ENCODE peak calls at places on chromosome 18, in ten cellular contexts. X is body of pancreas, F is heart left ventricle, N is mammary epithelial cell, B is SJSA1, C is Karpas-422, T is mesendoderm, Z is keratinocyte, M is adrenal gland, G is RWPE1. U is an unnamed sample.

GRCh38 chr18:21398121-21398520 is 156.1 kb downstream of the GREB1L start:
- DNase-seq in Z (no peak), C (no peak), T (peak), F (no peak), X (no peak), N (no peak), G (no peak), B (no peak), M (no peak), U (no peak)

GRCh38 chr18:28043631-28044030 is 133.3 kb downstream of the CDH2 start:
- DNase-seq in M (no peak), C (no peak), F (no peak), B (no peak), T (no peak), X (no peak), Z (no peak), N (no peak), G (no peak), U (no peak)

GRCh38 chr18:46915800-46916550 is 1.3 kb downstream of the PIAS2 start:
- DNase-seq in M (no peak), T (no peak), N (no peak), C (no peak), Z (no peak), F (no peak), G (no peak), B (no peak), X (no peak), U (no peak)

GRCh38 chr18:55585586-55586521 is 2.1 kb downstream of the TCF4 start:
- DNase-seq in B (no peak), N (no peak), M (no peak), G (no peak), X (no peak), F (peak), T (peak), Z (no peak), C (peak), U (peak)

GRCh38 chr18:7766383-7766782 is 199.3 kb downstream of the PTPRM start:
- DNase-seq in N (no peak), G (no peak), B (no peak), Z (no peak), C (no peak), M (no peak), X (no peak), T (no peak), F (no peak), U (no peak)

GRCh38 chr18:13180614-13181375 is 37.8 kb upstream of the LDLRAD4 start:
- DNase-seq in B (no peak), Z (no peak), F (no peak), N (no peak), C (no peak), M (no peak), G (no peak), X (no peak), T (peak), U (no peak)

GRCh38 chr18:56066524-56067215 is 478.7 kb upstream of the TCF4 start:
- DNase-seq in C (no peak), Z (no peak), M (no peak), B (no peak), X (no peak), G (no peak), T (no peak), F (no peak), N (no peak), U (no peak)

GRCh38 chr18:36579311-36579710 is 249.5 kb downstream of the TPGS2 start:
- DNase-seq in C (no peak), N (no peak), Z (no peak), M (no peak), G (no peak), B (no peak), T (no peak), F (no peak), X (no peak), U (no peak)

GRCh38 chr18:65754121-65754520 is 3.3 kb downstream of the CDH7 start:
- DNase-seq in T (peak), B (no peak), Z (no peak), F (no peak), N (no peak), G (no peak), M (no peak), C (no peak), X (no peak), U (no peak)

GRCh38 chr18:25164837-25165791 is 186.9 kb downstream of the ZNF521 start:
- DNase-seq in G (no peak), F (peak), C (no peak), B (no peak), T (no peak), M (no peak), N (peak), X (no peak), Z (no peak), U (no peak)

GRCh38 chr18:31723998-31724711 is 36.5 kb downstream of the SLC25A52 start:
- DNase-seq in G (no peak), T (no peak), C (no peak), M (peak), X (peak), B (no peak), N (no peak), F (peak), Z (no peak), U (peak)

GRCh38 chr18:34543940-34544339 is 166.2 kb upstream of the DTNA start:
- DNase-seq in F (no peak), N (no peak), T (no peak), C (no peak), G (no peak), B (no peak), M (no peak), X (no peak), Z (no peak), U (no peak)

GRCh38 chr18:65725421-65726050 is 25.3 kb upstream of the CDH7 start:
- DNase-seq in Z (no peak), T (peak), G (no peak), F (no peak), X (peak), M (peak), C (no peak), N (no peak), B (no peak), U (peak)

GRCh38 chr18:73777356-73778051 is 370.1 kb downstream of the FBXO15 start:
- DNase-seq in F (no peak), M (no peak), Z (no peak), N (peak), C (no peak), G (no peak), X (no peak), B (no peak), T (no peak), U (no peak)

GRCh38 chr18:5417342-5417741 is 121.8 kb upstream of the ZBTB14 start:
- DNase-seq in F (no peak), G (no peak), M (peak), X (peak), T (no peak), C (no peak), B (no peak), Z (no peak), N (no peak), U (peak)

GRCh38 chr18:32324173-32324572 is 134.3 kb downstream of the MEP1B start:
- DNase-seq in X (no peak), C (no peak), T (no peak), B (no peak), M (no peak), N (no peak), F (no peak), Z (no peak), G (no peak), U (no peak)

GRCh38 chr18:3148930-3149535 is 70.7 kb downstream of the MYOM1 start:
- DNase-seq in M (no peak), G (peak), C (no peak), X (no peak), B (no peak), F (no peak), Z (no peak), N (peak), T (no peak), U (no peak)

GRCh38 chr18:45764000-45764686 is 40.2 kb downstream of the SLC14A1 start:
- DNase-seq in C (peak), B (no peak), T (no peak), G (no peak), N (peak), X (no peak), Z (no peak), F (no peak), M (no peak), U (no peak)

GRCh38 chr18:41745166-41746049 is 209.6 kb upstream of the PIK3C3 start:
- DNase-seq in F (peak), C (peak), B (no peak), X (peak), Z (no peak), M (peak), G (peak), T (peak), N (peak), U (peak)

GRCh38 chr18:22467760-22468553 is 50.2 kb upstream of the CTAGE1 start:
- DNase-seq in C (no peak), G (peak), N (peak), B (peak), F (no peak), M (peak), X (no peak), Z (peak), T (no peak), U (no peak)

GRCh38 chr18:75162467-75162866 is 46.5 kb downstream of the PTGR3 start:
- DNase-seq in X (no peak), C (no peak), F (peak), T (no peak), N (peak), Z (no peak), M (no peak), G (peak), B (no peak), U (no peak)

GRCh38 chr18:33870059-33870458 is 292.0 kb downstream of the ASXL3 start:
- DNase-seq in X (no peak), M (no peak), B (no peak), N (no peak), Z (no peak), F (no peak), G (no peak), T (peak), C (no peak), U (no peak)

GRCh38 chr18:74590606-74591005 is 7.1 kb upstream of the ZNF407 start:
- DNase-seq in X (no peak), N (no peak), Z (no peak), G (no peak), C (no peak), F (no peak), B (no peak), M (no peak), T (no peak), U (no peak)

GRCh38 chr18:46680784-46681695 is 24.0 kb upstream of the LOXHD1 start:
- DNase-seq in G (no peak), M (no peak), N (no peak), T (no peak), B (no peak), F (no peak), X (no peak), C (peak), Z (no peak), U (no peak)

GRCh38 chr18:47215554-47216138 is 35.8 kb downstream of the SKOR2 start:
- DNase-seq in B (no peak), Z (peak), C (peak), X (peak), G (peak), F (no peak), N (peak), T (peak), M (peak), U (peak)

GRCh38 chr18:7567487-7568425 is 640 bp downstream of the PTPRM start:
- DNase-seq in X (peak), F (peak), Z (no peak), T (peak), G (peak), M (peak), C (no peak), B (peak), N (peak), U (peak)

GRCh38 chr18:37565985-37566478 is 434 bp upstream of the CELF4 start:
- DNase-seq in X (peak), C (no peak), N (peak), B (no peak), F (peak), G (peak), Z (no peak), T (peak), M (peak), U (peak)

GRCh38 chr18:12679183-12679786 is 21.4 kb upstream of the SPIRE1 start:
- DNase-seq in N (no peak), M (peak), T (peak), X (no peak), C (no peak), Z (no peak), F (peak), G (no peak), B (peak), U (peak)

GRCh38 chr18:72674710-72675109 is 130.6 kb upstream of the CBLN2 start:
- DNase-seq in T (no peak), M (no peak), Z (no peak), F (no peak), G (no peak), C (no peak), N (no peak), X (no peak), B (no peak), U (no peak)

GRCh38 chr18:36634573-36635216 is 194.1 kb downstream of the TPGS2 start:
- DNase-seq in X (no peak), M (no peak), T (peak), G (peak), B (no peak), C (no peak), N (peak), Z (no peak), F (no peak), U (no peak)

GRCh38 chr18:44238911-44239310 is 441.8 kb upstream of the SETBP1 start:
- DNase-seq in F (no peak), Z (no peak), N (no peak), G (no peak), M (no peak), T (no peak), B (no peak), C (no peak), X (no peak), U (no peak)

GRCh38 chr18:58212274-58212673 is 168.2 kb downstream of the NEDD4L start:
- DNase-seq in B (no peak), F (no peak), M (peak), X (no peak), C (no peak), Z (no peak), T (no peak), N (no peak), G (no peak), U (no peak)

GRCh38 chr18:58213931-58214431 is 170.0 kb downstream of the NEDD4L start:
- DNase-seq in F (no peak), X (no peak), B (peak), T (peak), N (peak), G (no peak), Z (no peak), C (no peak), M (peak), U (no peak)

GRCh38 chr18:58215005-58215404 is 171.0 kb downstream of the NEDD4L start:
- DNase-seq in G (no peak), X (no peak), B (no peak), Z (no peak), F (no peak), M (peak), T (no peak), N (no peak), C (no peak), U (no peak)

GRCh38 chr18:58211510-58211909 is 167.5 kb downstream of the NEDD4L start:
- DNase-seq in X (no peak), T (no peak), B (no peak), Z (no peak), M (no peak), F (no peak), N (no peak), G (no peak), C (no peak), U (no peak)

DNA sequence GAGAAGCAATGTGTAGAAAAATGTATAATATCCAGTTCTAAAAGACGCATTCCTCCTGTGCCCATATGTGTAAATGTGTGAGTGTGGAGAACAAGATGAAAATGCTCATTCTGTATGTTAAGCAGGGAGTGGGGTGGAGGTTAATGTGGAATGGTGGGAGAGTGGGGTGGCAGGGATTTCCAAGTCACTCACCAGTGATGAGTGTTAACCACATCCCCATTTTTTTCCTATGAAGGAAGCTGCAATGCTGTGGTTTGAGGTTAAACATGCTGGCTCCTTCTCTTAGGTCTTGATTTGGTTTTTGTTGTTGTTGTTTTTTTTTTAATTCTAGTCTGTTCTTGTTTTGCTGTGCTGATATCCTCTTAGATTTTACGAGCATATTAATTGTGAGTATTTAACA is 169.4 kb downstream of the NEDD4L start:
- DNase-seq in C (no peak), F (no peak), M (peak), Z (no peak), N (peak), T (no peak), B (peak), G (no peak), X (no peak), U (no peak)
- H3K27ac ChIP-seq in C (no peak), F (no peak), M (no peak), Z (peak), N (peak), T (no peak), B (peak), G (no peak), X (no peak), U (no peak)

GRCh38 chr18:23690505-23691068 is 1.3 kb downstream of the LAMA3 start:
- DNase-seq in B (no peak), T (no peak), G (no peak), X (no peak), N (no peak), M (no peak), Z (no peak), F (no peak), C (no peak), U (no peak)
- H3K27ac ChIP-seq in B (no peak), T (no peak), G (peak), X (no peak), N (no peak), M (no peak), Z (no peak), F (no peak), C (no peak), U (no peak)

GRCh38 chr18:58175122-58175687 is 131.2 kb downstream of the NEDD4L start:
- DNase-seq in B (no peak), N (no peak), X (no peak), Z (no peak), T (no peak), C (no peak), M (no peak), G (no peak), F (no peak), U (no peak)
- H3K27ac ChIP-seq in B (no peak), N (no peak), X (no peak), Z (no peak), T (no peak), C (no peak), M (no peak), G (no peak), F (no peak), U (no peak)

DNA sequence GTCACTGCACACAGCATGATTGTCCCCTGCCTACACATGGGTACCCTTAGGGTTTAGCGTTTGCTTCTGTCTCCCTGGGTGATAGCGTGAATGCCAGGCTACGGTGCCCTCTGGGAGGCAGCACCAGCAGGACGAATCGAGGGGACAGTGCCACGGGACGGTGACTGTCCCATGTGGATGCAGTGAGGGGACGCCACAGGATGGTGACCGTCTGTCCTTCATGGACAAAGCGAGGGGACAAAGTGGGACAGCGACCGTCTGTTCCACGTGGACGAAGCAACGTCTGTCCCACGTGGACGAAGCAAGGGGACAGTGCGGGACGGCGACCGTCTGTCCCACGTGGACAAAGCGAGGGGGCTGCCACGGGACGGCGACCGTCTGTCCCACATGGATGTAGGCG is 25.7 kb downstream of the CTDP1 start:
- DNase-seq in T (no peak), X (no peak), G (no peak), F (no peak), M (no peak), Z (no peak), N (no peak), B (no peak), C (no peak), U (no peak)
- H3K27ac ChIP-seq in T (no peak), X (no peak), G (no peak), F (no peak), M (no peak), Z (no peak), N (no peak), B (no peak), C (no peak), U (no peak)

DNA sequence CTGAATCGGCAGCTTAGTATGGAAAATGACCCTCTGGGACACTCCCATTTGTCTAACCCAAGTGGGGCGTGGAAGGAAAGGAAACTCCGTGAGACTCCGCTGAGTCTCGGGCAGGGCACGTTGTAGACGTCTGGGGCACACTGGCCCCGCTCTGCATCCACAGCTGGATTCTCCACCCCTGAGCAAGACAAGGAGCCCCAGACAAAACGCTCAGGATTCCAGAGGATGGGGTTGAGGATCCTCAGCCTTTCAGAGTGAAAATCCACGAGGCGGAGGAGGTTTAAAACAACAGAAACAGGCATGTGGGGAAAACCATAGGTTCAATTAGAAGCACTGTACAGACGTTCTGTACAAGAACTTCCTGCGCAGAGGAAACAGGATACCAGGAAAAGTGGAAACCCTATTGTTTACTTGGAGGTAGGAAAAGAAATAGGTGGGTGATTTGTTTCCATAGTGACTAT is 124.9 kb upstream of the ZNF236 start:
- DNase-seq in C (no peak), T (peak), F (peak), G (no peak), B (no peak), X (no peak), Z (no peak), N (no peak), M (no peak), U (no peak)
- H3K27ac ChIP-seq in C (no peak), T (no peak), F (peak), G (no peak), B (no peak), X (no peak), Z (no peak), N (no peak), M (no peak), U (peak)

GRCh38 chr18:58093311-58093790 is 49.3 kb downstream of the NEDD4L start:
- DNase-seq in Z (no peak), T (no peak), G (no peak), F (no peak), X (no peak), C (no peak), B (no peak), M (no peak), N (no peak), U (no peak)

GRCh38 chr18:58087928-58088722 is 44.1 kb downstream of the NEDD4L start:
- DNase-seq in F (no peak), T (no peak), X (peak), N (peak), B (no peak), G (peak), Z (peak), C (no peak), M (no peak), U (no peak)

GRCh38 chr18:58091099-58091611 is 47.1 kb downstream of the NEDD4L start:
- DNase-seq in B (no peak), F (no peak), M (no peak), C (peak), X (peak), T (no peak), Z (peak), G (peak), N (peak), U (no peak)

DNA sequence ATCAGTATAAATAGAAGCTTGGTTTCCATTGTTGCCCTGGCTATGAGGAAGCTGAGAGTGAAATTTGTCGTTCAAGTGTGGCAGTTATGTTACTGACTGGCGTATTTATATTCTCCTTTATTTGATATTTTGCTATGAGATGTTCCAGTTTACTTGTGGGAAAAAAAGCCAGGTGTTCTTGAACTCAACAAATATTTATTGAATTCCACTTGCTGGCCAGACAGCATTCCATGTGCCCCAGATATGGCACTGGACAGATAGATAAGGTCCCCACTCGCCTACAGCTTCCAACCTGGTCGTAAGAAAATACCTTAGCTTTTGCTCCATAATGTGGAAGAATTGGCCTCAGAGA is 44.7 kb downstream of the NEDD4L start:
- DNase-seq in T (no peak), G (no peak), X (peak), M (no peak), Z (no peak), C (no peak), N (no peak), B (no peak), F (no peak), U (no peak)
- H3K27ac ChIP-seq in T (no peak), G (no peak), X (peak), M (no peak), Z (peak), C (no peak), N (peak), B (no peak), F (no peak), U (no peak)

U was measured in heart right ventricle.